ENCODE peak calls at places on chromosomes 5 and 9, in five cellular contexts. K is cardiac fibroblast; L is erythroblast; U is activated CD4-positive, alpha-beta T cell treated with anti-CD3 and anti-CD28 coated beads for 36 hours; Y is COR-L47. A is an unnamed sample.
A peak's percentile ranks its signal among the peaks of the same experiment; 100 is the strongest.

GRCh38 chr5:34915856-34916192 is 313 bp downstream of the BRIX1 start:
- DNase-seq in K (no peak), L (peak; percentile 62), U (no peak), Y (no peak), A (no peak)

GRCh38 chr5:6291961-6292360 is 86.4 kb downstream of the MED10 start:
- DNase-seq in K (peak; percentile 2), L (peak; percentile 2), U (peak; percentile 24), Y (peak; percentile 67), A (no peak)

GRCh38 chr9:130254753-130255637 is 10.6 kb upstream of the HMCN2 start:
- DNase-seq in K (no peak), L (no peak), U (no peak), Y (no peak), A (no peak)

GRCh38 chr5:180809403-180810209 is 7.0 kb upstream of the MGAT1 start:
- DNase-seq in K (peak; percentile 94), L (peak; percentile 94), U (peak; percentile 97), Y (peak; percentile 90), A (peak; percentile 95)

GRCh38 chr5:68285857-68286611 is 70.5 kb downstream of the PIK3R1 start:
- DNase-seq in K (peak; percentile 80), L (peak; percentile 78), U (no peak), Y (peak; percentile 54), A (peak; percentile 42)

GRCh38 chr5:111960466-111961215 is 203.6 kb upstream of the NREP start:
- DNase-seq in K (peak; percentile 52), L (no peak), U (no peak), Y (no peak), A (no peak)

GRCh38 chr5:90347462-90347861 is 62.1 kb downstream of the CETN3 start:
- DNase-seq in K (no peak), L (no peak), U (no peak), Y (no peak), A (no peak)

GRCh38 chr5:139453683-139454567 is 8.6 kb downstream of the ECSCR start:
- DNase-seq in K (no peak), L (peak; percentile 29), U (no peak), Y (no peak), A (no peak)

GRCh38 chr9:74960548-74960947 is 7.8 kb upstream of the C9orf40 start:
- DNase-seq in K (peak; percentile 41), L (peak; percentile 69), U (no peak), Y (no peak), A (no peak)

GRCh38 chr9:68574150-68574549 is 33.5 kb upstream of the TMEM252 start:
- DNase-seq in K (no peak), L (no peak), U (no peak), Y (no peak), A (no peak)

GRCh38 chr5:167307042-167307441 is 984.4 kb upstream of the WWC1 start:
- DNase-seq in K (no peak), L (no peak), U (no peak), Y (no peak), A (no peak)

GRCh38 chr9:69637801-69638200 is 34.4 kb downstream of the APBA1 start:
- DNase-seq in K (peak; percentile 53), L (no peak), U (no peak), Y (no peak), A (no peak)

GRCh38 chr9:96148634-96149138 is 153.3 kb downstream of the HSD17B3 start:
- DNase-seq in K (no peak), L (no peak), U (no peak), Y (no peak), A (no peak)

GRCh38 chr5:1487079-1487764 is 36.5 kb downstream of the LPCAT1 start:
- DNase-seq in K (no peak), L (no peak), U (no peak), Y (no peak), A (no peak)

A was measured in H4.